ENCODE peak calls at places on chromosomes 7 and 10, in seven cellular contexts. G is SK-N-MC, D is sigmoid colon, N is esophagus muscularis mucosa, S is spleen, F is transverse colon, M is GM23338. T is an unnamed sample.

GRCh38 chr7:133602291-133602690 is 349.4 kb downstream of the EXOC4 start:
- DNase-seq in S (no peak), N (no peak), D (no peak), G (no peak), F (no peak), M (peak), T (no peak)

GRCh38 chr7:128882134-128882533 is 19.5 kb downstream of the ATP6V1F start:
- DNase-seq in D (no peak), G (no peak), F (no peak), S (peak), M (no peak), N (no peak), T (no peak)

GRCh38 chr10:62402503-62402902 is 28.3 kb downstream of the ZNF365 start:
- DNase-seq in D (no peak), M (no peak), F (no peak), G (no peak), N (no peak), S (no peak), T (no peak)

GRCh38 chr7:102283477-102284189 is 3.0 kb upstream of the SH2B2 start:
- DNase-seq in D (no peak), F (no peak), S (no peak), M (no peak), G (no peak), N (no peak), T (no peak)

GRCh38 chr7:102028206-102028826 is 210.9 kb downstream of the CUX1 start:
- DNase-seq in N (no peak), F (no peak), D (no peak), G (no peak), S (peak), M (no peak), T (no peak)

GRCh38 chr10:111598433-111599059 is 521.7 kb downstream of the ADRA2A start:
- DNase-seq in D (peak), S (no peak), M (peak), N (peak), G (no peak), F (peak), T (peak)

GRCh38 chr10:50554995-50555568 is 68.7 kb downstream of the SGMS1 start:
- DNase-seq in M (peak), N (no peak), G (no peak), D (no peak), S (no peak), F (no peak), T (no peak)

GRCh38 chr10:96857613-96858012 is 25.5 kb downstream of the LCOR start:
- DNase-seq in F (no peak), M (no peak), S (no peak), G (no peak), D (no peak), N (no peak), T (no peak)

GRCh38 chr10:46064269-46064817 is 18.3 kb upstream of the MSMB start:
- DNase-seq in M (no peak), F (no peak), S (no peak), D (no peak), N (peak), G (no peak), T (no peak)

DNA sequence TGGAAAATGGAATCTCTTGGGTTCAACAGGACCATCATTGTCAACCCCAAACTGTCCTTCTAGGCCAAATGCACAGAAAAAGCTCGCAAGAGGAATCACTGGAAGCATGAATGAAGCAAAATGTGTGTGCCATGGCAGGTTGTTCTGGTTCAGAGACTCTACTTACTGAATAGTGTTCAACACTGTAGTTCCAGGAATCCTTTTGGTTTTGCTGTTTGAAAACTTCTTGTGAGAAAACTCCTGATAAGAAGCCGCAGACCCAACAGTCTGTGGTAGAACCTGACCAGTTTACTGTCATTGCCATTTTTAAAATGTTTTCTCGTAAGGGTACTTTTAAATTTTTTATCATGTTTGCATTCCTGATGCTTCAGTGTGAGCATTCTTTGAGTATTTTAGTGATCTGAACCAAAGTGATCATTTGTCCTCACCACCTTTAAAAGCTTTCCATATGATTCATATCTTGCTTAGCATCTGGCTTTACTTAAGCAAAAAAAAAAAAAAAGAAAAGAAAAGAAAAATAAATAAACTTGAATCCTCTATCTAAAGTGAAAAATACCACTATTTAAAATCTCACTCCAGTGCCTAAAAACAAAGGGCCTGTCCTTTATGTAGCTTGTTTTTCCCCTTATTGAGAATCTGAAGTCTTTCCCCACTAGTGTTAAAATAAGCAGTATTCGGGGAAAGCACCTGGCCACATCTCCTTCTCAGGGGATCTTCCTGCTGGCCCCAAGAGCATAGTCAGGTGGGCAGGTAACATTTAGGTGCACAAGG is 92.4 kb downstream of the WNT2 start:
- DNase-seq in G (no peak), N (no peak), D (no peak), S (no peak), M (no peak), F (no peak), T (no peak)
- TF ChIP-seq POLR2AphosphoS5 in G (no peak), N (no peak), D (no peak), S (no peak), M (no peak), F (no peak), T (no peak)

GRCh38 chr7:156640949-156641485 is 443 bp downstream of the RNF32 start:
- DNase-seq in N (no peak), G (no peak), M (no peak), D (peak), F (peak), S (no peak), T (peak)
- TF ChIP-seq POLR2AphosphoS5 in N (no peak), G (no peak), M (no peak), D (no peak), F (no peak), S (no peak), T (no peak)

GRCh38 chr7:137519964-137520363 is 176.4 kb upstream of the PTN start:
- DNase-seq in G (peak), N (no peak), S (no peak), D (no peak), F (no peak), M (no peak), T (no peak)
- TF ChIP-seq POLR2AphosphoS5 in G (no peak), N (no peak), S (no peak), D (no peak), F (no peak), M (no peak), T (no peak)

GRCh38 chr10:22087365-22087738 is 83.8 kb upstream of the DNAJC1 start:
- DNase-seq in N (no peak), G (no peak), S (no peak), D (no peak), F (no peak), M (peak), T (no peak)

DNA sequence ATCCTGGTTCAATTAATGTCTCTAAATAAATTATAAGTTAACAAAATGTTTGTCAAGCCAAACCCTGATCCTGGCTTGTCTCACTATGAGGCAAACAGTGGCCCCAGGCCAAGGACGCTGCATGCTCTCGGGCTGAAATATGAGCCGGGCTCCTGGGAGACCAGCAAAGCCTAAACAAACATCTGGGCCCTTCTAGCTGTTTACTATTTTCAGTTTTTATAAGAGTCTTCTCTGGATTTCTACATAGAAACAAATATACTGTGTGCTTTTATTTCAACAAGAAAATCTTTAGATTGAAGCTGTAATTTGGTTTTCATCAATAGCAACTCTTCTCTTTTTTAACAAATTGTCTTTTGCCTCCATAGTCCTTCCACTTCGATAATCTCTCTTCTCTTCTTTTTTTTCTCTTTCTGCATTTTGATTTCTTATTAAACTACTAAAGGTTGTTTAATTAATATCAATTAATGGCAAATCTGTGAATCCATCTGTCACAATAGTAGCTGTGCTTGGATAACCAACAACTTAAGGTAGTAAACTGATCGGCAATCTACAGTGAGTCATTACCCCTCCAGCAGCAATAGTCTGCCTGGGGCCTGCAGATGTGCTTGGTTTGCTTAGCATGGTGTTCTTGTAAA is 83.3 kb upstream of the DNAJC1 start:
- DNase-seq in N (no peak), F (peak), D (peak), S (no peak), G (no peak), M (peak), T (peak)
- TF ChIP-seq POLR2AphosphoS5 in N (no peak), F (peak), D (no peak), S (no peak), G (no peak), M (no peak), T (no peak)

GRCh38 chr7:139771001-139771956 is 6.5 kb downstream of the HIPK2 start:
- DNase-seq in D (no peak), G (peak), N (no peak), M (no peak), S (no peak), F (no peak), T (no peak)
- TF ChIP-seq POLR2AphosphoS5 in D (no peak), G (no peak), N (no peak), M (no peak), S (no peak), F (no peak), T (no peak)

DNA sequence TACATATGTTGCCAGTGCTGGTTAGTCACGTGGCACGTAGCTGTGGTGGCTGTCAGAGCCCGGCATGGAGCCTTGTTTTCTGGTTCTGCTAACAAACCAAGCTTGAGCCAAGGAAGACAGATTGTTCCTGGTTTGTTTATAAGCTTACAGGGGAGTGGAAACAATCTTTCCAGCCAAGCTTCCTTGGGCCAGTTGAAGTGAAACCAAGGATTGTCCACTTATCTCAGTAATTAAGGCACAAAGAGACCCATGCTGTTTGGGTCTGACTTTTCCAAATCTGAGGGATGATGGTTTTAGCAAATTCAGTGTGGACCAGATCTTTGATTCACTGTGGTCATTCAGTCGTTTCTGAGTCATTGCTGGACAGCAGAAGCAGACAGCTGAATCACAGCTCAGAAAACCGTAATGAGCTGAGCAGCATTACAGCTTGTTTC is 297.3 kb upstream of the COBL start:
- DNase-seq in S (no peak), M (no peak), D (peak), G (no peak), F (no peak), N (no peak), T (no peak)
- TF ChIP-seq POLR2AphosphoS5 in S (no peak), M (no peak), D (no peak), G (no peak), F (no peak), N (no peak), T (peak)

GRCh38 chr7:55980266-55980665 is 15.9 kb downstream of the NIPSNAP2 start:
- DNase-seq in M (no peak), S (no peak), D (no peak), N (no peak), F (no peak), G (no peak), T (no peak)

GRCh38 chr7:55975944-55976633 is 11.7 kb downstream of the NIPSNAP2 start:
- DNase-seq in N (no peak), G (no peak), M (no peak), D (no peak), F (no peak), S (no peak), T (no peak)

GRCh38 chr7:55973747-55974250 is 9.4 kb downstream of the NIPSNAP2 start:
- DNase-seq in N (no peak), S (no peak), F (no peak), D (no peak), M (no peak), G (no peak), T (no peak)

GRCh38 chr7:55983537-55983936 is 19.2 kb downstream of the NIPSNAP2 start:
- DNase-seq in G (no peak), F (no peak), D (no peak), S (no peak), M (no peak), N (no peak), T (no peak)

DNA sequence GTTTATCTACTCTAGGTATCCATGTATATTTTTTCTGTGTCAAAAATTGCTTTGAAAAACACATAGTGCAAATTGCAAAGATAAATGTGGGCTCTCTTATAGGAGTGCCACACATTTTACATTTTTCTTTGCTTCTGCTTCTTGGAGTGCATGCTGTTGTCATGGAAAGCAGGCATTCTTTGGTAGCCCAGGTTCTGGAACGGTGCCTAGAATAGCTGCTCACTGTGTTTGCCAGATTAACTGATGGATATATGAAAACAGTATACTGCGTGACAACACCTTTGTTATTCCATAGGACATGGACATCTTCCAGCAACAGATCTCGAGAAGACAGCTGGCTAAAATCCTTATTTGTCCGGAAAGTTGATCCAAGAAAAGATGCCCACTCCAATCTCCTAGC is 13.4 kb downstream of the NIPSNAP2 start:
- DNase-seq in N (no peak), S (no peak), M (no peak), D (no peak), G (no peak), F (no peak), T (peak)
- TF ChIP-seq POLR2AphosphoS5 in N (no peak), S (no peak), M (no peak), D (no peak), G (no peak), F (no peak), T (no peak)

DNA sequence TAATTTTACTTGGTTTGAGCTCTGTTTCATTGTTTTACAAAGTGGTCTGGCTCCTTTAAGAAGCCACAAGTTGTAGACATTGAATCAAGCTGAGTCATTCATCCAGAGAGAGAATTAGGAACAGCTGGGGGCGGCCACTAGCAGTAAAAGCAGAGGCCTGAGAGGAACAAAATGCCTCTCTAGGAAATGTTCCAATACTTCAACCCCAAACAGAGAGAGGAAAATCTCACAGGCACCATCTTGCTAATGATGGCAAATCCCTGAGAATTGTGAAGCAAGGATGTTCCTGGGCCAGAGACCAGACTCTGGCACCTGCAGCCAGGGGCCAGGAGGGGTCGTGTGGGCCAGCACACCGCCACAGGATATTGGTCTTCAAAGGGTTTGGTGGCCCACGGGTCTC is 26.5 kb upstream of the TRIL start:
- DNase-seq in F (peak), M (peak), N (peak), G (peak), S (no peak), D (peak), T (peak)
- TF ChIP-seq POLR2AphosphoS5 in F (no peak), M (no peak), N (peak), G (no peak), S (no peak), D (peak), T (no peak)